ENCODE peak calls at places on chromosomes 1 and 21, in four cellular contexts. One of them, this sample, is unnamed.

GRCh38 chr21:20999567-21000169 is 1.5 kb downstream of the NCAM2 start:
- DNase-seq in kidney epithelial cell: no peak
- DNase-seq in AG10803: peak
- DNase-seq in endothelial cell: peak
- DNase-seq in this sample: no peak

GRCh38 chr1:23448846-23449245 is 24.3 kb upstream of the TCEA3 start:
- DNase-seq in kidney epithelial cell: no peak
- DNase-seq in AG10803: no peak
- DNase-seq in endothelial cell: no peak
- DNase-seq in this sample: no peak

GRCh38 chr1:115373305-115373704 is 35.3 kb upstream of the NGF start:
- DNase-seq in kidney epithelial cell: peak
- DNase-seq in AG10803: peak
- DNase-seq in endothelial cell: no peak
- DNase-seq in this sample: no peak

GRCh38 chr1:205783904-205784303 is 8.6 kb upstream of the RAB29 start:
- DNase-seq in kidney epithelial cell: no peak
- DNase-seq in AG10803: no peak
- DNase-seq in endothelial cell: no peak
- DNase-seq in this sample: peak

GRCh38 chr1:15095492-15095867 is 58.1 kb upstream of the TMEM51 start:
- DNase-seq in kidney epithelial cell: no peak
- DNase-seq in AG10803: no peak
- DNase-seq in endothelial cell: no peak
- DNase-seq in this sample: no peak

GRCh38 chr1:159781992-159782391 is 1.2 kb downstream of the DUSP23 start:
- DNase-seq in kidney epithelial cell: no peak
- DNase-seq in AG10803: no peak
- DNase-seq in endothelial cell: no peak
- DNase-seq in this sample: no peak

GRCh38 chr1:206949641-206950040 is 3.4 kb upstream of the PIGR start:
- DNase-seq in kidney epithelial cell: no peak
- DNase-seq in AG10803: no peak
- DNase-seq in endothelial cell: no peak
- DNase-seq in this sample: no peak

GRCh38 chr1:215360786-215361185 is 206.3 kb upstream of the KCTD3 start:
- DNase-seq in kidney epithelial cell: no peak
- DNase-seq in AG10803: peak
- DNase-seq in endothelial cell: no peak
- DNase-seq in this sample: no peak

GRCh38 chr21:28111151-28111619 is 881.5 kb downstream of the LTN1 start:
- DNase-seq in kidney epithelial cell: no peak
- DNase-seq in AG10803: peak
- DNase-seq in endothelial cell: no peak
- DNase-seq in this sample: no peak

GRCh38 chr1:49597436-49597835 is 426.3 kb downstream of the AGBL4 start:
- DNase-seq in kidney epithelial cell: no peak
- DNase-seq in AG10803: no peak
- DNase-seq in endothelial cell: no peak
- DNase-seq in this sample: no peak

GRCh38 chr1:164602142-164602429 is 43.1 kb downstream of the PBX1 start:
- DNase-seq in kidney epithelial cell: no peak
- DNase-seq in AG10803: no peak
- DNase-seq in endothelial cell: no peak
- DNase-seq in this sample: no peak

GRCh38 chr1:149844096-149844495 is 55.3 kb upstream of the BOLA1 start:
- DNase-seq in kidney epithelial cell: no peak
- DNase-seq in AG10803: peak
- DNase-seq in endothelial cell: no peak
- DNase-seq in this sample: no peak

GRCh38 chr1:18712254-18712605 is 81.6 kb downstream of the PAX7 start:
- DNase-seq in kidney epithelial cell: no peak
- DNase-seq in AG10803: no peak
- DNase-seq in endothelial cell: no peak
- DNase-seq in this sample: no peak

GRCh38 chr1:159580340-159580739 is 7.3 kb upstream of the APCS start:
- DNase-seq in kidney epithelial cell: no peak
- DNase-seq in AG10803: no peak
- DNase-seq in endothelial cell: no peak
- DNase-seq in this sample: no peak

GRCh38 chr21:15096146-15096545 is 31.3 kb upstream of the NRIP1 start:
- DNase-seq in kidney epithelial cell: no peak
- DNase-seq in AG10803: no peak
- DNase-seq in endothelial cell: no peak
- DNase-seq in this sample: no peak

GRCh38 chr21:37412603-37413360 is 46.2 kb downstream of the DYRK1A start:
- DNase-seq in kidney epithelial cell: no peak
- DNase-seq in AG10803: peak
- DNase-seq in endothelial cell: no peak
- DNase-seq in this sample: no peak

GRCh38 chr1:226954777-226955176 is 14.7 kb downstream of the COQ8A start:
- DNase-seq in kidney epithelial cell: no peak
- DNase-seq in AG10803: no peak
- DNase-seq in endothelial cell: no peak
- DNase-seq in this sample: no peak

GRCh38 chr1:181061891-181062777 is 26.4 kb upstream of the IER5 start:
- DNase-seq in kidney epithelial cell: no peak
- DNase-seq in AG10803: peak
- DNase-seq in endothelial cell: no peak
- DNase-seq in this sample: no peak

GRCh38 chr1:181083842-181084605 is 4.5 kb upstream of the IER5 start:
- DNase-seq in kidney epithelial cell: no peak
- DNase-seq in AG10803: peak
- DNase-seq in endothelial cell: no peak
- DNase-seq in this sample: no peak

GRCh38 chr1:5711079-5711478 is 281.1 kb downstream of the NPHP4 start:
- DNase-seq in kidney epithelial cell: no peak
- DNase-seq in AG10803: no peak
- DNase-seq in endothelial cell: no peak
- DNase-seq in this sample: no peak

GRCh38 chr1:163142152-163142551 is 60.6 kb downstream of the RGS5 start:
- DNase-seq in kidney epithelial cell: no peak
- DNase-seq in AG10803: no peak
- DNase-seq in endothelial cell: no peak
- DNase-seq in this sample: no peak

GRCh38 chr1:3101127-3101939 is 32.3 kb downstream of the PRDM16 start:
- DNase-seq in kidney epithelial cell: no peak
- DNase-seq in AG10803: no peak
- DNase-seq in endothelial cell: no peak
- DNase-seq in this sample: no peak

GRCh38 chr1:17120962-17121837 is 1.9 kb upstream of the PADI2 start:
- DNase-seq in kidney epithelial cell: no peak
- DNase-seq in AG10803: peak
- DNase-seq in endothelial cell: no peak
- DNase-seq in this sample: no peak

GRCh38 chr1:2148691-2149090 is 45.9 kb downstream of the FAAP20 start:
- DNase-seq in kidney epithelial cell: no peak
- DNase-seq in AG10803: no peak
- DNase-seq in endothelial cell: no peak
- DNase-seq in this sample: no peak

GRCh38 chr21:45973475-45974072 is 8.0 kb upstream of the COL6A1 start:
- DNase-seq in kidney epithelial cell: no peak
- DNase-seq in AG10803: peak
- DNase-seq in endothelial cell: peak
- DNase-seq in this sample: no peak

GRCh38 chr21:32189688-32190483 is 89.0 kb downstream of the MIS18A start:
- DNase-seq in kidney epithelial cell: no peak
- DNase-seq in AG10803: no peak
- DNase-seq in endothelial cell: no peak
- DNase-seq in this sample: no peak

GRCh38 chr1:57424231-57425027 is 569 bp upstream of the DAB1 start:
- DNase-seq in kidney epithelial cell: no peak
- DNase-seq in AG10803: peak
- DNase-seq in endothelial cell: peak
- DNase-seq in this sample: no peak
- TF ChIP-seq CTCF in kidney epithelial cell: peak
- TF ChIP-seq CTCF in AG10803: peak
- TF ChIP-seq CTCF in endothelial cell: peak
- TF ChIP-seq CTCF in this sample: no peak

DNA sequence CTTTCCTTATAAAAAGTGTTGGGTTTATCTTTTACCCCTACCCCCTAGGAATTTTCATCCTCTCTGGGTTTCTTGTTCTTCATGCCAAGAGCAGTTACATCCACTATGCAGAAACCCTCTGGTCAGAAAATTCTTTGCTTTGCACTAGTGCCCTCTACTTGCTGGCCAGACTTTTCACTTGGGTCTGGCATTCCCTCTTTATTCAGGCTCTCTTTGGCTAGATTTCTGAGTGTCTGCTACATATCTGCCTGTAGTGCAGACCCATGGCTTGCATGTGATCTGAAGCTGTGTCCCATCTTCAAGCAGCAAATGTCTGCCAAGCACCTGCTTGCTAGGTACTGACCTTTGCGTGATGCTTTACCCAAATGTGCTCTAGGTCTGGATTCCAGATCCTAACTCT is 237.0 kb downstream of the GPATCH2 start:
- DNase-seq in kidney epithelial cell: no peak
- DNase-seq in AG10803: no peak
- DNase-seq in endothelial cell: no peak
- DNase-seq in this sample: no peak
- TF ChIP-seq CTCF in kidney epithelial cell: peak
- TF ChIP-seq CTCF in AG10803: no peak
- TF ChIP-seq CTCF in endothelial cell: no peak
- TF ChIP-seq CTCF in this sample: no peak

GRCh38 chr1:240991230-240991629 is 365.8 kb downstream of the RGS7 start:
- DNase-seq in kidney epithelial cell: no peak
- DNase-seq in AG10803: no peak
- DNase-seq in endothelial cell: no peak
- DNase-seq in this sample: no peak
- TF ChIP-seq CTCF in kidney epithelial cell: no peak
- TF ChIP-seq CTCF in AG10803: no peak
- TF ChIP-seq CTCF in endothelial cell: no peak
- TF ChIP-seq CTCF in this sample: no peak

DNA sequence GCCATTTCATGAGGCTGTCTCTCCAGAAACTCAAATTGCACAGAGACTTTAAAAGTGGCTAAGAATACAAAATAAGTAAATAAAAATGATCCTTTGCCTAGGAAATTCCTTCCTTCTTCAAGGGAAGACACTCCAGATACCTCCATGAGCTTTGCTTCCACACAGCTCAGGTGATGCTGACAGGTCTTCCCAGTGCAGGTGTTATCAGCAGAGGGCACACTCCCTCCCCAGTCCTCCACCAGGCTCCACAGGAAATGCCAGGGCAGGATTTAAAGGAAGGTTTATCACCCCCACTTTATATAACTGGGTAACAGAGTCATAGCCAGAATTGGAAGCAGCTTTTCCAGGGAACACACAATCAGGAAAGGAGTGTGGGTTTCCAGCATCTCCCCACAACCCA is 5.7 kb downstream of the HSD3B2 start:
- DNase-seq in kidney epithelial cell: no peak
- DNase-seq in AG10803: no peak
- DNase-seq in endothelial cell: no peak
- DNase-seq in this sample: no peak
- TF ChIP-seq CTCF in kidney epithelial cell: no peak
- TF ChIP-seq CTCF in AG10803: no peak
- TF ChIP-seq CTCF in endothelial cell: no peak
- TF ChIP-seq CTCF in this sample: no peak

GRCh38 chr1:30534551-30534940 is 188.8 kb downstream of the MATN1 start:
- DNase-seq in kidney epithelial cell: no peak
- DNase-seq in AG10803: no peak
- DNase-seq in endothelial cell: no peak
- DNase-seq in this sample: no peak

GRCh38 chr1:30532621-30533020 is 190.8 kb downstream of the MATN1 start:
- DNase-seq in kidney epithelial cell: no peak
- DNase-seq in AG10803: no peak
- DNase-seq in endothelial cell: no peak
- DNase-seq in this sample: no peak

GRCh38 chr1:30535595-30536325 is 187.6 kb downstream of the MATN1 start:
- DNase-seq in kidney epithelial cell: no peak
- DNase-seq in AG10803: no peak
- DNase-seq in endothelial cell: no peak
- DNase-seq in this sample: no peak

GRCh38 chr1:30533796-30534550 is 189.4 kb downstream of the MATN1 start:
- DNase-seq in kidney epithelial cell: no peak
- DNase-seq in AG10803: no peak
- DNase-seq in endothelial cell: no peak
- DNase-seq in this sample: no peak

GRCh38 chr1:30533141-30533540 is 190.2 kb downstream of the MATN1 start:
- DNase-seq in kidney epithelial cell: no peak
- DNase-seq in AG10803: no peak
- DNase-seq in endothelial cell: no peak
- DNase-seq in this sample: no peak
- TF ChIP-seq CTCF in kidney epithelial cell: no peak
- TF ChIP-seq CTCF in AG10803: no peak
- TF ChIP-seq CTCF in endothelial cell: no peak
- TF ChIP-seq CTCF in this sample: no peak

GRCh38 chr1:182786223-182787001 is 3.2 kb upstream of the NPL start:
- DNase-seq in kidney epithelial cell: no peak
- DNase-seq in AG10803: peak
- DNase-seq in endothelial cell: peak
- DNase-seq in this sample: no peak
- TF ChIP-seq CTCF in kidney epithelial cell: peak
- TF ChIP-seq CTCF in AG10803: peak
- TF ChIP-seq CTCF in endothelial cell: peak
- TF ChIP-seq CTCF in this sample: peak

GRCh38 chr1:44314401-44314800 is 40.7 kb downstream of the ERI3 start:
- DNase-seq in kidney epithelial cell: no peak
- DNase-seq in AG10803: no peak
- DNase-seq in endothelial cell: no peak
- DNase-seq in this sample: no peak
- TF ChIP-seq CTCF in kidney epithelial cell: peak
- TF ChIP-seq CTCF in AG10803: peak
- TF ChIP-seq CTCF in endothelial cell: no peak
- TF ChIP-seq CTCF in this sample: no peak